ENCODE peak calls at places on chromosome 19, in four cellular contexts. G is right cardiac atrium, L is ascending aorta, W is transverse colon. R is an unnamed sample.

GRCh38 chr19:15885167-15885566 is 12.7 kb downstream of the CYP4F2 start:
- DNase-seq in G (no peak), L (no peak), W (no peak), R (no peak)

GRCh38 chr19:44574201-44574950 is 39.0 kb upstream of the IGSF23 start:
- DNase-seq in G (no peak), L (no peak), W (no peak), R (no peak)

GRCh38 chr19:58229255-58229639 is 533 bp downstream of the ZNF544 start:
- DNase-seq in G (no peak), L (no peak), W (no peak), R (no peak)

GRCh38 chr19:3565177-3565576 is 7.6 kb upstream of the HMG20B start:
- DNase-seq in G (peak), L (no peak), W (no peak), R (no peak)

GRCh38 chr19:41412953-41413352 is 14.2 kb downstream of the B3GNT8 start:
- DNase-seq in G (no peak), L (no peak), W (no peak), R (no peak)

GRCh38 chr19:19134687-19135158 is 3.6 kb downstream of the TMEM161A start:
- DNase-seq in G (peak), L (no peak), W (no peak), R (no peak)

GRCh38 chr19:34998777-34999497 is 1.2 kb upstream of the GRAMD1A start:
- DNase-seq in G (no peak), L (no peak), W (no peak), R (peak)

GRCh38 chr19:5022066-5022860 is 53.4 kb downstream of the KDM4B start:
- DNase-seq in G (peak), L (no peak), W (no peak), R (no peak)

GRCh38 chr19:16447015-16447384 is 24.8 kb downstream of the EPS15L1 start:
- DNase-seq in G (peak), L (peak), W (peak), R (peak)

GRCh38 chr19:39031368-39032163 is 783 bp downstream of the FBXO27 start:
- DNase-seq in G (peak), L (peak), W (peak), R (peak)

GRCh38 chr19:17052439-17052838 is 22.8 kb downstream of the HAUS8 start:
- DNase-seq in G (no peak), L (no peak), W (peak), R (no peak)

GRCh38 chr19:40315812-40316475 is 30.8 kb upstream of the AKT2 start:
- DNase-seq in G (no peak), L (no peak), W (no peak), R (peak)

GRCh38 chr19:18291019-18291524 is 9.7 kb upstream of the JUND start:
- DNase-seq in G (peak), L (no peak), W (no peak), R (no peak)

GRCh38 chr19:10567696-10568443 is 909 bp downstream of the CDKN2D start:
- DNase-seq in G (no peak), L (no peak), W (no peak), R (no peak)

GRCh38 chr19:10568444-10568825 is 344 bp downstream of the CDKN2D start:
- DNase-seq in G (no peak), L (no peak), W (peak), R (peak)

GRCh38 chr19:10566408-10566657 is 523 bp upstream of the KRI1 start:
- DNase-seq in G (no peak), L (no peak), W (no peak), R (no peak)

GRCh38 chr19:10565567-10566407 is at the start of gene KRI1:
- DNase-seq in G (peak), L (peak), W (peak), R (peak)

DNA sequence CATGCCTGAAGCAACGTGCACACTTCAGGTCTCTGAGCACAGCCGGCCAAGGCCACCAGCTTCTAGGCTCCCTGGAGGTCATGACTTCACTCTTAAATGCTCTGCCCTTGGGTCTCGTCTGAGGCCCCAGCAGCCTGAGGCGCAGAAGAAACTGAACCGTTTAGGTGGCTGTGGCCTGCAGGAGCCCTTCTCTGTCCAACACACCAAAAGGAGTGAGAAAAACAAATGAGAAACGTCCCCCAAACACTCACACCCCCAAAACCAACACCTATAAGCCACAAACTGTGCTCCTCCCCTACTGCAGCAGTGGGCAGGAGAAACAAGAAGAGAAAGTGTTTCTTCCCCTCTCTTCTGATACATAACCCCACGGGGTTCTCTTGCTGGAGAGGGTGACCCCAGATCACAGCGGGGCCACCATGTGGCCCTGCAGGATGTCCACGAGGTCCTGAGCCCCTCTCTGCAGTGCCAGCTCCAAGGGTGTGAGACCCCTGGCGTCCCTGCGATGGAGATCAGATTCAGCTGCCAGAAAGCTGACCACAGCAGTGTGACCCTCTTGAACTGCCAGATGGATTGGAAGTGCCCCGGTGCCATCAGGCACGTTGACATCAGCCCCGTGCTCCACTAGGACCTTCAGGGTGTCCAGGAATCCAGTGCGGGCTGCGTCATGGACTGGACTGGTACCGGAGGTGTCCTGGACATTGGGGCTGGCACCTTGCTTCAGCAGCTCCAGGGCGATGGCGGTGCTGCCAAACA is 1.0 kb upstream of the KRI1 start:
- DNase-seq in G (no peak), L (no peak), W (peak), R (peak)
- H3K4me3 ChIP-seq in G (no peak), L (peak), W (no peak), R (no peak)

GRCh38 chr19:49154279-49154678 is 917 bp downstream of the HRC start:
- DNase-seq in G (peak), L (no peak), W (no peak), R (no peak)

GRCh38 chr19:49155830-49156346 is 692 bp upstream of the HRC start:
- DNase-seq in G (peak), L (no peak), W (no peak), R (no peak)

GRCh38 chr19:49155005-49155826 is at the start of gene HRC:
- DNase-seq in G (peak), L (no peak), W (no peak), R (peak)

GRCh38 chr19:49160450-49161189 is 3.0 kb downstream of the TRPM4 start:
- DNase-seq in G (peak), L (no peak), W (no peak), R (no peak)

GRCh38 chr19:49157445-49158224 is at the start of gene TRPM4:
- DNase-seq in G (peak), L (peak), W (peak), R (peak)
- H3K4me3 ChIP-seq in G (peak), L (peak), W (peak), R (peak)

GRCh38 chr19:50983625-50984292 is at the start of gene KLK7:
- DNase-seq in G (no peak), L (no peak), W (no peak), R (no peak)
- H3K4me3 ChIP-seq in G (no peak), L (no peak), W (no peak), R (no peak)

GRCh38 chr19:6035026-6035425 is 57.1 kb upstream of the RANBP3 start:
- DNase-seq in G (no peak), L (no peak), W (no peak), R (peak)

GRCh38 chr19:6039541-6040225 is 61.7 kb upstream of the RANBP3 start:
- DNase-seq in G (no peak), L (no peak), W (no peak), R (peak)

GRCh38 chr19:6041071-6041470 is 63.1 kb upstream of the RANBP3 start:
- DNase-seq in G (no peak), L (no peak), W (no peak), R (peak)

GRCh38 chr19:6041991-6042421 is 64.1 kb upstream of the RANBP3 start:
- DNase-seq in G (no peak), L (no peak), W (no peak), R (peak)

GRCh38 chr19:6038634-6039405 is 60.9 kb upstream of the RANBP3 start:
- DNase-seq in G (no peak), L (no peak), W (no peak), R (no peak)
- H3K4me3 ChIP-seq in G (no peak), L (no peak), W (no peak), R (no peak)

DNA sequence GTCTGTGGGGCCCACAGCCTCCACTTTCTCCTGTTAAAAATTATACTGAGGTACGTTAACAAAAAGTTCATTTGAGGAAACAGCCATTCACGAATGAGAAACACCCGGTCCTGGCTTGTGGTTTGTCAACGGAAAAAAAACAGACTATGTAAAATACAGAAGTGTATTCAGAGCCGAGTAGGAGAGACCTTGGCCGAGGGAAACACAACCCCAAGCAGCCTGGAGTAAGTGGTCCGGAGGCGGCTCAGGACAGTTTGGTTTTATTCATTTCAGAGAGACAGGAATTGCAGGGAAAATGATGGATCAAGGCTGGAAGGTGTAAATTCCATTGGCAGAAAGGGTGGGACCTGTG is 714 bp downstream of the ZNF439 start:
- DNase-seq in G (no peak), L (no peak), W (no peak), R (no peak)
- H3K4me3 ChIP-seq in G (peak), L (peak), W (peak), R (peak)

R was measured in kidney.